ENCODE peak calls at places on chromosomes 1 and 21, in five cellular contexts. O, R, F, G and Y are unnamed samples.

GRCh38 chr1:224201336-224201735 is 18.3 kb downstream of the DEGS1 start:
- DNase-seq in G (no peak), F (no peak), O (no peak), R (peak; percentile 14), Y (no peak)

GRCh38 chr21:41319273-41319672 is 2.7 kb downstream of the FAM3B start:
- DNase-seq in F (no peak), G (no peak), O (no peak), R (no peak), Y (no peak)

GRCh38 chr1:14487671-14488070 is 110.8 kb upstream of the KAZN start:
- DNase-seq in R (peak; percentile 64), O (no peak), F (no peak), G (no peak), Y (no peak)

GRCh38 chr1:202571719-202572339 is 138.4 kb downstream of the SYT2 start:
- DNase-seq in R (peak; percentile 41), O (peak; percentile 58), F (no peak), G (no peak), Y (no peak)

GRCh38 chr1:116474921-116475849 is 95.6 kb downstream of the CD58 start:
- DNase-seq in R (no peak), G (no peak), F (no peak), O (no peak), Y (no peak)

GRCh38 chr1:184433928-184434502 is 47.2 kb downstream of the C1orf21 start:
- DNase-seq in F (no peak), O (no peak), G (no peak), R (no peak), Y (no peak)

GRCh38 chr1:117142200-117142599 is 20.7 kb upstream of the TRIM45 start:
- DNase-seq in R (peak; percentile 90), G (peak; percentile 75), O (no peak), F (no peak), Y (no peak)

GRCh38 chr1:203599875-203600781 is 26.5 kb upstream of the ATP2B4 start:
- DNase-seq in R (no peak), G (no peak), F (no peak), O (no peak), Y (no peak)

GRCh38 chr1:204104331-204105222 is 31.7 kb downstream of the SOX13 start:
- DNase-seq in O (no peak), G (no peak), R (peak; percentile 45), F (no peak), Y (no peak)

GRCh38 chr21:39430457-39430856 is 15.1 kb downstream of the LCA5L start:
- DNase-seq in F (no peak), O (no peak), R (no peak), G (no peak), Y (no peak)

GRCh38 chr21:34807146-34807880 is 138.5 kb downstream of the CLIC6 start:
- DNase-seq in G (peak; percentile 70), R (peak; percentile 97), O (no peak), F (peak; percentile 17), Y (no peak)